ENCODE peak calls at places on chromosome 13, in five cellular contexts. O is iris pigment epithelial cell; L is activated effector memory CD4-positive, alpha-beta T cell treated with Interleukin-2 at 50 U/mL for 16 hours; C is hippocampal formation; F is SHP77 treated with DMSO at 0.1 percent for 48 hours. I is an unnamed sample.

GRCh38 chr13:100302391-100302790 is 213.5 kb downstream of the PCCA start:
- DNase-seq in O (no peak), C (no peak), L (no peak), F (no peak), I (no peak)

GRCh38 chr13:112670118-112670517 is 19.7 kb upstream of the ATP11A start:
- DNase-seq in O (no peak), L (no peak), C (no peak), F (no peak), I (no peak)

GRCh38 chr13:94157705-94158218 is 321.7 kb downstream of the DCT start:
- DNase-seq in C (peak), L (no peak), O (peak), F (no peak), I (no peak)

GRCh38 chr13:62360609-62361008 is 945.0 kb upstream of the PCDH20 start:
- DNase-seq in L (no peak), C (no peak), F (no peak), O (no peak), I (no peak)

GRCh38 chr13:45269204-45269603 is 68.4 kb upstream of the KCTD4 start:
- DNase-seq in L (no peak), C (no peak), O (peak), F (no peak), I (no peak)

GRCh38 chr13:41565221-41565620 is 107.9 kb downstream of the RGCC start:
- DNase-seq in O (peak), C (peak), F (no peak), L (no peak), I (no peak)

GRCh38 chr13:109330941-109331340 is 455.4 kb downstream of the IRS2 start:
- DNase-seq in O (peak), L (no peak), F (no peak), C (no peak), I (no peak)

GRCh38 chr13:73972503-73972902 is 161.7 kb downstream of the KLF12 start:
- DNase-seq in F (no peak), L (no peak), O (no peak), C (no peak), I (no peak)

GRCh38 chr13:111881700-111882099 is 185.2 kb upstream of the SOX1 start:
- DNase-seq in C (no peak), O (no peak), L (no peak), F (no peak), I (no peak)

GRCh38 chr13:48233097-48233885 is at the start of gene ITM2B:
- DNase-seq in L (peak), O (peak), F (peak), C (peak), I (peak)

GRCh38 chr13:74931698-74932433 is 550.1 kb downstream of the TBC1D4 start:
- DNase-seq in F (no peak), C (no peak), O (no peak), L (no peak), I (no peak)

GRCh38 chr13:111401755-111402154 is 81.3 kb downstream of the TEX29 start:
- DNase-seq in O (no peak), C (no peak), L (no peak), F (no peak), I (no peak)

GRCh38 chr13:110445722-110446569 is 115.6 kb downstream of the RAB20 start:
- DNase-seq in F (no peak), C (no peak), O (peak), L (no peak), I (no peak)

GRCh38 chr13:93982189-93982918 is 497.1 kb downstream of the DCT start:
- DNase-seq in O (no peak), F (no peak), C (no peak), L (no peak), I (no peak)

GRCh38 chr13:97538193-97538592 is 104.2 kb downstream of the RAP2A start:
- DNase-seq in L (no peak), O (no peak), F (no peak), C (no peak), I (no peak)

GRCh38 chr13:96091164-96091931 is 1.4 kb downstream of the HS6ST3 start:
- DNase-seq in O (peak), C (no peak), F (no peak), L (no peak), I (no peak)

GRCh38 chr13:41811588-41812021 is 149.3 kb downstream of the VWA8 start:
- DNase-seq in O (no peak), F (no peak), L (no peak), C (no peak), I (no peak)

I was measured in MM.1S.